ENCODE peak calls at places on chromosomes 3 and 15, in five cellular contexts. I is kidney glomerular epithelial cell; T is stimulated activated CD8-positive, alpha-beta memory T cell treated with anti-CD3 and anti-CD28 coated beads, Interleukin-4, amount 100 ng/mL, for 1 hour; V is ELF-1; D is NCI-H345. K is an unnamed sample.
A peak's percentile ranks its signal among the peaks of the same experiment; 100 is the strongest.

GRCh38 chr3:182136008-182136910 is 424.5 kb downstream of the SOX2 start:
- DNase-seq in V (no peak), I (peak; percentile 4), T (no peak), D (peak; percentile 78), K (no peak)

GRCh38 chr3:11118181-11118682 is 36.1 kb upstream of the HRH1 start:
- DNase-seq in T (no peak), I (peak; percentile 78), D (no peak), V (no peak), K (peak; percentile 30)

GRCh38 chr3:62433396-62433795 is 60.0 kb upstream of the FEZF2 start:
- DNase-seq in I (no peak), D (no peak), V (no peak), T (no peak), K (no peak)

GRCh38 chr3:126154391-126155279 is 25.8 kb downstream of the ALDH1L1 start:
- DNase-seq in T (no peak), V (no peak), I (no peak), D (no peak), K (no peak)

GRCh38 chr3:69444980-69445379 is 59.1 kb upstream of the FRMD4B start:
- DNase-seq in V (no peak), T (no peak), D (no peak), I (no peak), K (no peak)

GRCh38 chr3:175558261-175558660 is 699.1 kb downstream of the NAALADL2 start:
- DNase-seq in I (no peak), D (no peak), T (no peak), V (no peak), K (no peak)

GRCh38 chr15:77650285-77650684 is 17.6 kb upstream of the LINGO1 start:
- DNase-seq in I (no peak), V (peak; percentile 84), D (no peak), T (no peak), K (peak; percentile 8)

GRCh38 chr3:50147016-50147415 is 8.1 kb upstream of the SEMA3F start:
- DNase-seq in T (no peak), I (no peak), D (no peak), V (no peak), K (no peak)

GRCh38 chr3:45035441-45036301 is 9.6 kb downstream of the CLEC3B start:
- DNase-seq in I (no peak), D (no peak), V (no peak), T (no peak), K (no peak)

GRCh38 chr3:194485471-194485875 is 1.3 kb downstream of the ATP13A3 start:
- DNase-seq in D (no peak), V (no peak), I (peak; percentile 60), T (no peak), K (peak; percentile 41)

GRCh38 chr3:7144696-7145308 is 283.9 kb downstream of the GRM7 start:
- DNase-seq in I (no peak), T (no peak), V (peak; percentile 16), D (no peak), K (no peak)

GRCh38 chr3:23964537-23964936 is 19.5 kb downstream of the NR1D2 start:
- DNase-seq in V (no peak), I (no peak), T (no peak), D (no peak), K (no peak)

GRCh38 chr15:67819636-67820035 is 5.7 kb upstream of the SKOR1 start:
- DNase-seq in T (no peak), I (no peak), V (no peak), D (no peak), K (no peak)

GRCh38 chr3:193573403-193573802 is 18.7 kb upstream of the ATP13A4 start:
- DNase-seq in D (no peak), T (no peak), I (no peak), V (no peak), K (no peak)

GRCh38 chr15:44593042-44593736 is 56.2 kb downstream of the EIF3J start:
- DNase-seq in D (no peak), T (no peak), I (no peak), V (no peak), K (no peak)

GRCh38 chr3:30011237-30011803 is 595.1 kb upstream of the TGFBR2 start:
- DNase-seq in I (no peak), D (no peak), T (no peak), V (no peak), K (no peak)

GRCh38 chr15:31031471-31032064 is 40.1 kb upstream of the MTMR10 start:
- DNase-seq in T (no peak), D (no peak), V (no peak), I (peak; percentile 9), K (peak; percentile 31)

GRCh38 chr3:35215525-35216500 is 423.5 kb upstream of the ARPP21 start:
- DNase-seq in I (no peak), T (no peak), D (no peak), V (no peak), K (no peak)

GRCh38 chr3:128547368-128547987 is 54.5 kb upstream of the GATA2 start:
- DNase-seq in V (peak; percentile 51), T (no peak), D (no peak), I (no peak), K (peak; percentile 56)

GRCh38 chr3:113304856-113305540 is 93.6 kb downstream of the BOC start:
- DNase-seq in V (peak; percentile 23), T (no peak), D (no peak), I (no peak), K (no peak)

GRCh38 chr3:153574445-153574844 is 412.4 kb downstream of the RAP2B start:
- DNase-seq in V (no peak), T (no peak), I (no peak), D (no peak), K (no peak)

GRCh38 chr15:60971719-60972118 is 257.4 kb downstream of the RORA start:
- DNase-seq in D (no peak), T (no peak), I (no peak), V (no peak), K (no peak)

GRCh38 chr3:17302774-17303173 is 418.0 kb downstream of the PLCL2 start:
- DNase-seq in I (peak; percentile 4), T (no peak), V (no peak), D (no peak), K (no peak)